ENCODE peak calls at places on chromosome 18, in seven cellular contexts. One of them, this sample, is unnamed.

GRCh38 chr18:72762505-72763122 is 105.2 kb downstream of the NETO1 start:
- DNase-seq in IMR-90: peak
- DNase-seq in neuronal stem cell: peak
- DNase-seq in mesendoderm: peak
- DNase-seq in H9: no peak
- DNase-seq in H1: no peak
- DNase-seq in trophoblast cell: peak
- DNase-seq in this sample: peak

GRCh38 chr18:35334821-35335220 is 9.4 kb downstream of the ZNF24 start:
- DNase-seq in IMR-90: peak
- DNase-seq in neuronal stem cell: no peak
- DNase-seq in mesendoderm: no peak
- DNase-seq in H9: no peak
- DNase-seq in H1: no peak
- DNase-seq in trophoblast cell: peak
- DNase-seq in this sample: no peak

GRCh38 chr18:46174317-46175039 is 70.3 kb downstream of the HAUS1 start:
- DNase-seq in IMR-90: peak
- DNase-seq in neuronal stem cell: peak
- DNase-seq in mesendoderm: peak
- DNase-seq in H9: peak
- DNase-seq in H1: no peak
- DNase-seq in trophoblast cell: peak
- DNase-seq in this sample: peak

GRCh38 chr18:21363411-21363810 is 121.4 kb downstream of the GREB1L start:
- DNase-seq in IMR-90: no peak
- DNase-seq in neuronal stem cell: no peak
- DNase-seq in mesendoderm: peak
- DNase-seq in H9: no peak
- DNase-seq in H1: no peak
- DNase-seq in trophoblast cell: no peak
- DNase-seq in this sample: no peak

GRCh38 chr18:30175621-30176225 is 866.8 kb downstream of the DSC3 start:
- DNase-seq in IMR-90: no peak
- DNase-seq in neuronal stem cell: no peak
- DNase-seq in mesendoderm: no peak
- DNase-seq in H9: no peak
- DNase-seq in H1: no peak
- DNase-seq in trophoblast cell: peak
- DNase-seq in this sample: no peak

GRCh38 chr18:13179566-13180113 is 38.9 kb upstream of the LDLRAD4 start:
- DNase-seq in IMR-90: no peak
- DNase-seq in neuronal stem cell: no peak
- DNase-seq in mesendoderm: no peak
- DNase-seq in H9: no peak
- DNase-seq in H1: no peak
- DNase-seq in trophoblast cell: no peak
- DNase-seq in this sample: no peak

GRCh38 chr18:7904529-7904928 is 337.4 kb downstream of the PTPRM start:
- DNase-seq in IMR-90: peak
- DNase-seq in neuronal stem cell: no peak
- DNase-seq in mesendoderm: no peak
- DNase-seq in H9: no peak
- DNase-seq in H1: no peak
- DNase-seq in trophoblast cell: no peak
- DNase-seq in this sample: peak

GRCh38 chr18:23631312-23631711 is 31.4 kb downstream of the ANKRD29 start:
- DNase-seq in IMR-90: no peak
- DNase-seq in neuronal stem cell: no peak
- DNase-seq in mesendoderm: no peak
- DNase-seq in H9: no peak
- DNase-seq in H1: no peak
- DNase-seq in trophoblast cell: no peak
- DNase-seq in this sample: no peak

GRCh38 chr18:13606589-13607254 is 119.6 kb downstream of the FAM210A start:
- DNase-seq in IMR-90: no peak
- DNase-seq in neuronal stem cell: no peak
- DNase-seq in mesendoderm: no peak
- DNase-seq in H9: no peak
- DNase-seq in H1: no peak
- DNase-seq in trophoblast cell: no peak
- DNase-seq in this sample: no peak

GRCh38 chr18:48116873-48117630 is 186.6 kb upstream of the SMAD2 start:
- DNase-seq in IMR-90: no peak
- DNase-seq in neuronal stem cell: no peak
- DNase-seq in mesendoderm: no peak
- DNase-seq in H9: no peak
- DNase-seq in H1: no peak
- DNase-seq in trophoblast cell: no peak
- DNase-seq in this sample: no peak

GRCh38 chr18:48116017-48116416 is 185.6 kb upstream of the SMAD2 start:
- DNase-seq in IMR-90: no peak
- DNase-seq in neuronal stem cell: no peak
- DNase-seq in mesendoderm: no peak
- DNase-seq in H9: no peak
- DNase-seq in H1: no peak
- DNase-seq in trophoblast cell: no peak
- DNase-seq in this sample: no peak

GRCh38 chr18:48121752-48122151 is 191.3 kb upstream of the SMAD2 start:
- DNase-seq in IMR-90: no peak
- DNase-seq in neuronal stem cell: no peak
- DNase-seq in mesendoderm: no peak
- DNase-seq in H9: no peak
- DNase-seq in H1: no peak
- DNase-seq in trophoblast cell: no peak
- DNase-seq in this sample: no peak

GRCh38 chr18:48122376-48122775 is 191.9 kb upstream of the SMAD2 start:
- DNase-seq in IMR-90: no peak
- DNase-seq in neuronal stem cell: no peak
- DNase-seq in mesendoderm: no peak
- DNase-seq in H9: no peak
- DNase-seq in H1: no peak
- DNase-seq in trophoblast cell: no peak
- DNase-seq in this sample: no peak

GRCh38 chr18:48119204-48119603 is 188.7 kb upstream of the SMAD2 start:
- DNase-seq in IMR-90: no peak
- DNase-seq in neuronal stem cell: no peak
- DNase-seq in mesendoderm: no peak
- DNase-seq in H9: no peak
- DNase-seq in H1: no peak
- DNase-seq in trophoblast cell: peak
- DNase-seq in this sample: no peak
- H3K27ac ChIP-seq in IMR-90: no peak
- H3K27ac ChIP-seq in neuronal stem cell: no peak
- H3K27ac ChIP-seq in mesendoderm: no peak
- H3K27ac ChIP-seq in H9: no peak
- H3K27ac ChIP-seq in H1: no peak
- H3K27ac ChIP-seq in trophoblast cell: no peak
- H3K27ac ChIP-seq in this sample: no peak

DNA sequence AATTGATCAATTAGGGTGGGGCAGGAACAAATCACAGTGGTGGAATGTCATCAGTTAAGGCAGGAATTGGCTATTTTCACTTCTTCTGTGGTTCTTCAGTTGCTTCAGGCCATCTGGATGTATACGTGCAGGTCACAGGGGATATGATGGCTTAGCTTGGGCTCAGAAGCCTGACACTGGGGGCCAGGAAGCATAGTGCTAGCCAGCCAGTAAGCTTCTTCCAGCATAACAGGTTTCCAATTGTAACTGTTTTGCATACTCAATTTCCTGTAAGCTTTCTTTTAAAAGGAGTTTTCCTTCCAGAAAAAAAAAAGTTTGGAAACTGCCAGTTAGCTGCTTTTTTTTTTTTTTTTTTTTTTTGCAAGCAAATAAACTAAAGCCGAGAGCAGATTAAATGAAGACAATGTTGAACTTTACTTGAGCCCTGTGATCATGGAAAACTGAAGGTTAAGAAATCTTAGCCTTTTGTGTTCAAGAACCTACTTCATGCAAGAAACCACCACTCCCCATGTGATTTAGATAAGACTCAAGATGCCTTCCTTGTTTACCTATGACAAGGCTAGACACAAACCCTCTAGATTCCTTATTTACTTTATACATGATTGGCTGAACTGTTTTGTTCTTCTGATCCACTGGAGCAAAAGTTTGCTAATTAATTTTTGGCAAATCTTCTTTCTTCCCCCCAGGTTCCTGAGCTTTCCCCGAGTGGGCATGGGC is 126.9 kb upstream of the LINC00305 start:
- DNase-seq in IMR-90: no peak
- DNase-seq in neuronal stem cell: no peak
- DNase-seq in mesendoderm: no peak
- DNase-seq in H9: no peak
- DNase-seq in H1: no peak
- DNase-seq in trophoblast cell: no peak
- DNase-seq in this sample: no peak
- H2AK5ac ChIP-seq in IMR-90: no peak
- H2AK5ac ChIP-seq in neuronal stem cell: no peak
- H2AK5ac ChIP-seq in mesendoderm: no peak
- H2AK5ac ChIP-seq in H9: no peak
- H2AK5ac ChIP-seq in H1: no peak
- H2AK5ac ChIP-seq in trophoblast cell: no peak
- H2AK5ac ChIP-seq in this sample: no peak

GRCh38 chr18:58787750-58788149 is 76.9 kb upstream of the ZNF532 start:
- DNase-seq in IMR-90: no peak
- DNase-seq in neuronal stem cell: no peak
- DNase-seq in mesendoderm: peak
- DNase-seq in H9: no peak
- DNase-seq in H1: no peak
- DNase-seq in trophoblast cell: no peak
- DNase-seq in this sample: no peak

GRCh38 chr18:58785870-58786269 is 78.8 kb upstream of the ZNF532 start:
- DNase-seq in IMR-90: no peak
- DNase-seq in neuronal stem cell: no peak
- DNase-seq in mesendoderm: no peak
- DNase-seq in H9: no peak
- DNase-seq in H1: no peak
- DNase-seq in trophoblast cell: no peak
- DNase-seq in this sample: no peak

GRCh38 chr18:58788971-58789797 is 75.5 kb upstream of the ZNF532 start:
- DNase-seq in IMR-90: peak
- DNase-seq in neuronal stem cell: no peak
- DNase-seq in mesendoderm: peak
- DNase-seq in H9: peak
- DNase-seq in H1: no peak
- DNase-seq in trophoblast cell: no peak
- DNase-seq in this sample: peak

GRCh38 chr18:58789856-58790255 is 74.8 kb upstream of the ZNF532 start:
- DNase-seq in IMR-90: no peak
- DNase-seq in neuronal stem cell: no peak
- DNase-seq in mesendoderm: no peak
- DNase-seq in H9: no peak
- DNase-seq in H1: no peak
- DNase-seq in trophoblast cell: no peak
- DNase-seq in this sample: peak

DNA sequence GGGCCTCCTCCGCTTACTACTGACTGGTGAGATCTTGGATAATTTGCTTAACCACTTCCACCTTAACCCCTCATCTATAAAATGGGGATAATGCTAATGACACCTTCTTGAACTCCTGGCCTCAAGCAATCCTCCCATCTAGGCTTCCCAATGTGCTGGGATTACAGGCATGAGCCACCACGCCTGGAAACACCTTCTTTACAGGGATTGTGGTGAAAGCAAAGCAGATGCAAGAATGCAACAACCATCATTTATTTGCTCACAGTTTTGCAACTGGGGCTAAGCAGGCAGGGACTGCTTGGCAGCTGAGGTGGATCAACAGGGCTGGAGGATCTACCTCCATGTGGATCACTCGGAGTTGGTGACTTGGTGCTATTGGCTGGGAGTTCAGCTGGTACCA is 76.2 kb upstream of the ZNF532 start:
- DNase-seq in IMR-90: no peak
- DNase-seq in neuronal stem cell: no peak
- DNase-seq in mesendoderm: peak
- DNase-seq in H9: no peak
- DNase-seq in H1: no peak
- DNase-seq in trophoblast cell: peak
- DNase-seq in this sample: no peak
- H3K27ac ChIP-seq in IMR-90: peak
- H3K27ac ChIP-seq in neuronal stem cell: no peak
- H3K27ac ChIP-seq in mesendoderm: no peak
- H3K27ac ChIP-seq in H9: no peak
- H3K27ac ChIP-seq in H1: no peak
- H3K27ac ChIP-seq in trophoblast cell: no peak
- H3K27ac ChIP-seq in this sample: no peak

GRCh38 chr18:58997811-58998337 is 133.2 kb downstream of the ZNF532 start:
- DNase-seq in IMR-90: peak
- DNase-seq in neuronal stem cell: no peak
- DNase-seq in mesendoderm: no peak
- DNase-seq in H9: no peak
- DNase-seq in H1: no peak
- DNase-seq in trophoblast cell: no peak
- DNase-seq in this sample: peak

GRCh38 chr18:58996131-58996632 is 131.5 kb downstream of the ZNF532 start:
- DNase-seq in IMR-90: peak
- DNase-seq in neuronal stem cell: no peak
- DNase-seq in mesendoderm: no peak
- DNase-seq in H9: no peak
- DNase-seq in H1: no peak
- DNase-seq in trophoblast cell: peak
- DNase-seq in this sample: peak

GRCh38 chr18:59001166-59001565 is 136.5 kb downstream of the ZNF532 start:
- DNase-seq in IMR-90: no peak
- DNase-seq in neuronal stem cell: no peak
- DNase-seq in mesendoderm: peak
- DNase-seq in H9: no peak
- DNase-seq in H1: no peak
- DNase-seq in trophoblast cell: no peak
- DNase-seq in this sample: no peak

GRCh38 chr18:58995663-58996062 is 131.0 kb downstream of the ZNF532 start:
- DNase-seq in IMR-90: no peak
- DNase-seq in neuronal stem cell: no peak
- DNase-seq in mesendoderm: no peak
- DNase-seq in H9: no peak
- DNase-seq in H1: no peak
- DNase-seq in trophoblast cell: no peak
- DNase-seq in this sample: no peak

GRCh38 chr18:58998421-58999203 is 133.9 kb downstream of the ZNF532 start:
- DNase-seq in IMR-90: peak
- DNase-seq in neuronal stem cell: no peak
- DNase-seq in mesendoderm: peak
- DNase-seq in H9: no peak
- DNase-seq in H1: no peak
- DNase-seq in trophoblast cell: peak
- DNase-seq in this sample: peak
- H2AK5ac ChIP-seq in IMR-90: peak
- H2AK5ac ChIP-seq in neuronal stem cell: no peak
- H2AK5ac ChIP-seq in mesendoderm: no peak
- H2AK5ac ChIP-seq in H9: no peak
- H2AK5ac ChIP-seq in H1: no peak
- H2AK5ac ChIP-seq in trophoblast cell: no peak
- H2AK5ac ChIP-seq in this sample: no peak

This sample was measured in mesenchymal stem cell.